ENCODE peak calls at places on chromosomes 6 and 20, in five cellular contexts. T is K562, P is HepG2, M is GM12878, Z is H1. K is an unnamed sample.

GRCh38 chr6:12295558-12296254 is 5.5 kb downstream of the EDN1 start:
- DNase-seq in Z (no peak), M (no peak), T (no peak), P (no peak), K (no peak)

GRCh38 chr20:62222972-62223371 is 2.9 kb upstream of the HRH3 start:
- DNase-seq in Z (no peak), P (no peak), M (no peak), T (no peak), K (no peak)

GRCh38 chr20:23445596-23446217 is 6.2 kb downstream of the CSTL1 start:
- DNase-seq in P (peak), M (no peak), T (no peak), Z (no peak), K (peak)

GRCh38 chr20:53161473-53161872 is 189.3 kb downstream of the TSHZ2 start:
- DNase-seq in M (no peak), P (no peak), Z (no peak), T (no peak), K (no peak)

GRCh38 chr6:12886961-12887775 is 170.6 kb downstream of the PHACTR1 start:
- DNase-seq in T (no peak), Z (peak), P (no peak), M (no peak), K (no peak)

GRCh38 chr6:84428300-84428907 is 201.0 kb upstream of the CEP162 start:
- DNase-seq in P (peak), M (no peak), Z (peak), T (peak), K (peak)

GRCh38 chr6:27474172-27474465 is 1.2 kb upstream of the ZNF184 start:
- DNase-seq in T (peak), M (no peak), P (no peak), Z (no peak), K (no peak)

GRCh38 chr20:61588356-61589054 is 336.4 kb downstream of the CDH4 start:
- DNase-seq in P (no peak), Z (no peak), M (no peak), T (no peak), K (no peak)

GRCh38 chr20:14093652-14094051 is 98.3 kb downstream of the MACROD2 start:
- DNase-seq in Z (no peak), M (no peak), T (no peak), P (no peak), K (no peak)

GRCh38 chr20:58715709-58716475 is 23.3 kb downstream of the NPEPL1 start:
- DNase-seq in Z (peak), P (no peak), M (no peak), T (no peak), K (no peak)

GRCh38 chr6:35086282-35086632 is 54.9 kb downstream of the TCP11 start:
- DNase-seq in M (no peak), Z (no peak), T (no peak), P (no peak), K (no peak)

GRCh38 chr6:111307275-111307858 is 175.7 kb downstream of the REV3L start:
- DNase-seq in M (no peak), Z (no peak), P (no peak), T (no peak), K (no peak)

GRCh38 chr6:84457276-84457675 is 229.8 kb upstream of the CEP162 start:
- DNase-seq in Z (no peak), P (no peak), T (no peak), M (no peak), K (no peak)

GRCh38 chr6:108570518-108570917 is 9.8 kb downstream of the FOXO3 start:
- DNase-seq in P (no peak), T (no peak), Z (no peak), M (no peak), K (no peak)

GRCh38 chr6:80454661-80455365 is 348.3 kb downstream of the BCKDHB start:
- DNase-seq in M (no peak), P (no peak), T (no peak), Z (no peak), K (no peak)

GRCh38 chr6:38935051-38935450 is 113.5 kb upstream of the GLP1R start:
- DNase-seq in Z (no peak), M (no peak), P (no peak), T (no peak), K (no peak)

GRCh38 chr20:1242530-1242929 is 16.7 kb downstream of the RAD21L1 start:
- DNase-seq in P (no peak), M (no peak), Z (no peak), T (peak), K (no peak)

GRCh38 chr6:20873425-20874190 is 339.4 kb downstream of the CDKAL1 start:
- DNase-seq in M (no peak), T (no peak), P (no peak), Z (no peak), K (no peak)

DNA sequence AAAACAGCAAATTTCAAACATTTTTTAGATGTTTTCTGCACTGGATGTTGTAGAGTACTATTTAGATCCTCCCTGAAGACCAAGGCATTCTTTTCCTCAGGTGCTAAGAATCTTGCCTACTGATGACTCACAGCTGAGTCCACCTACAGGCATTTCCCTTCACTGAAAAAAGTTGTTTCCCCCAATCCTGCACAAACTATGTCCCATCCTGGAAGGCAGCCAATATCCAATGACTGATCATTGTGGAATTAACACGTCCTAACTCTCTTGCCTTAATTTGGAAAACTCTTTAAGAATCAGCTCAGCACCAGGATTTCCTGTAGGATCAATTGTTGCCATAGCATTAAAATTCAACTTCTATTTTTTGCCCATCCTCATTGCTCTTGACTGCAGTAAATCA is 268.4 kb upstream of the IRAK1BP1 start:
- DNase-seq in P (no peak), M (no peak), T (no peak), Z (no peak), K (peak)
- TF ChIP-seq ZNF274 in P (no peak), M (no peak), T (no peak), Z (no peak), K (no peak)

GRCh38 chr6:44002591-44003344 is 124.5 kb downstream of the MRPL14 start:
- DNase-seq in P (no peak), Z (peak), T (no peak), M (no peak), K (no peak)
- H3K27ac ChIP-seq in P (no peak), Z (peak), T (no peak), M (no peak), K (peak)

GRCh38 chr20:2299301-2299700 is 3.5 kb downstream of the TGM3 start:
- DNase-seq in T (no peak), M (no peak), P (no peak), Z (no peak), K (no peak)
- TF ChIP-seq ZNF274 in T (no peak), M (no peak), P (no peak), Z (no peak), K (no peak)

DNA sequence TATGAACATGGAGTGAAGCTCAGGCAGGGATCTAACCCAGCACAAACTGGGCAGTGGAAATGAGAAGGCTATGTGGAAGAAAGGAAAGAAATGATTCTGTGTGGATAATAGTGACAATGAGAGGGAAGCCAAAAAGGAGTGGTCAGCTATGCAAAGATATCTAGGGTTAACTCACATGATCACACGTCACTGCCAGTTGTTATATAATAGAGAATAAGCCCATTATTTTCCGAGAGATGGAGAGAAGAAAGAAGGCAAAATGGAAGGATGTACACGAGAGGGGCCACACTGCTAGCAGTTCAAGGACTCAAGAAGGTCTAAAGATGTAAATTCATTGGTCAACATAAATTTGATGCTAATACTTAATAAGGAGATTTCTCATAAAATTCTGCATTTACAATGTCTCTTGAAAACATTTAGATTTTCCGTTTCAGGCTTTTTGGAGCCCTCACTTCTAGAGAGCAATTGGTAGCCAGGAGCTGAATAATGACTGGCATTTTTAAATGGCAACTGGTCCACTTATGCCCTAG is 18.8 kb upstream of the RCAN2 start:
- DNase-seq in Z (no peak), T (no peak), M (no peak), P (no peak), K (no peak)
- H3K27ac ChIP-seq in Z (no peak), T (no peak), M (no peak), P (no peak), K (no peak)

GRCh38 chr6:142833054-142833453 is 111.9 kb downstream of the HIVEP2 start:
- DNase-seq in T (no peak), M (no peak), Z (no peak), P (no peak), K (no peak)
- TF ChIP-seq ZNF274 in T (no peak), M (no peak), Z (no peak), P (no peak), K (no peak)

GRCh38 chr20:25139061-25139705 is 56.3 kb upstream of the ENTPD6 start:
- DNase-seq in M (no peak), Z (no peak), T (peak), P (peak), K (peak)

GRCh38 chr20:25135031-25135430 is 53.1 kb upstream of the VSX1 start:
- DNase-seq in P (no peak), Z (no peak), T (no peak), M (no peak), K (no peak)

GRCh38 chr20:25140968-25141367 is 54.5 kb upstream of the ENTPD6 start:
- DNase-seq in Z (no peak), P (no peak), M (no peak), T (no peak), K (no peak)

GRCh38 chr20:25142435-25142834 is 53.1 kb upstream of the ENTPD6 start:
- DNase-seq in Z (no peak), M (no peak), P (no peak), T (no peak), K (no peak)

GRCh38 chr20:25136643-25137559 is 55.0 kb upstream of the VSX1 start:
- DNase-seq in Z (no peak), P (no peak), M (no peak), T (peak), K (peak)
- H3K27ac ChIP-seq in Z (no peak), P (no peak), M (no peak), T (no peak), K (peak)

GRCh38 chr6:160431231-160431630 is 83.1 kb downstream of the SLC22A3 start:
- DNase-seq in Z (no peak), M (no peak), T (no peak), P (no peak), K (no peak)
- TF ChIP-seq ZNF274 in Z (no peak), M (no peak), T (no peak), P (no peak), K (no peak)